ENCODE peak calls at places on chromosomes 6 and 20, in five cellular contexts. A is left ventricle myocardium inferior, I is cardiac fibroblast, P is NCI-H187 treated with DMSO at 0.1 percent for 48 hours, K is fibroblast of pulmonary artery. Z is an unnamed sample.
A peak's percentile ranks its signal among the peaks of the same experiment; 100 is the strongest.

GRCh38 chr20:44098256-44098630 is 88.7 kb downstream of the JPH2 start:
- DNase-seq in A (no peak), I (no peak), P (no peak), K (no peak), Z (no peak)

GRCh38 chr20:46772901-46773300 is 63.5 kb downstream of the SLC2A10 start:
- DNase-seq in A (no peak), I (no peak), P (no peak), K (no peak), Z (no peak)

GRCh38 chr6:106862858-106863257 is 111.7 kb downstream of the CD24 start:
- DNase-seq in A (no peak), I (no peak), P (no peak), K (no peak), Z (no peak)

GRCh38 chr6:28207244-28208179 is 17.6 kb upstream of the ZSCAN9 start:
- DNase-seq in A (no peak), I (peak; percentile 13), P (no peak), K (peak; percentile 29), Z (peak; percentile 11)

GRCh38 chr6:71404145-71404966 is 115.7 kb downstream of the OGFRL1 start:
- DNase-seq in A (no peak), I (peak; percentile 88), P (no peak), K (peak; percentile 92), Z (peak; percentile 88)

GRCh38 chr20:1308067-1308701 is 20.8 kb downstream of the SDCBP2 start:
- DNase-seq in A (no peak), I (no peak), P (no peak), K (no peak), Z (no peak)

GRCh38 chr20:5933802-5934436 is 16.4 kb downstream of the TRMT6 start:
- DNase-seq in A (no peak), I (no peak), P (no peak), K (peak; percentile 36), Z (no peak)

GRCh38 chr6:37493047-37493995 is 6.4 kb downstream of the CCDC167 start:
- DNase-seq in A (no peak), I (no peak), P (no peak), K (no peak), Z (no peak)

GRCh38 chr20:419556-420168 is 11.6 kb downstream of the RBCK1 start:
- DNase-seq in A (no peak), I (no peak), P (peak; percentile 96), K (no peak), Z (no peak)

GRCh38 chr6:157789861-157790260 is 33.2 kb upstream of the SNX9 start:
- DNase-seq in A (no peak), I (no peak), P (no peak), K (no peak), Z (no peak)

GRCh38 chr6:133594551-133594950 is 294.4 kb upstream of the TCF21 start:
- DNase-seq in A (no peak), I (no peak), P (no peak), K (peak; percentile 10), Z (no peak)

GRCh38 chr20:53872561-53873248 is 197.7 kb downstream of the BCAS1 start:
- DNase-seq in A (no peak), I (peak; percentile 37), P (no peak), K (no peak), Z (no peak)

GRCh38 chr20:49482621-49483017 is at the start of gene KCNB1:
- DNase-seq in A (peak; percentile 56), I (peak; percentile 61), P (no peak), K (peak; percentile 45), Z (peak; percentile 12)

GRCh38 chr6:139473239-139473701 is 98.8 kb upstream of the CITED2 start:
- DNase-seq in A (no peak), I (peak; percentile 34), P (no peak), K (no peak), Z (peak; percentile 39)

GRCh38 chr6:154868143-154868594 is 126.9 kb upstream of the TIAM2 start:
- DNase-seq in A (no peak), I (peak; percentile 73), P (peak; percentile 19), K (peak; percentile 76), Z (peak; percentile 34)

GRCh38 chr20:24729896-24730605 is 219.0 kb upstream of the CST7 start:
- DNase-seq in A (no peak), I (no peak), P (no peak), K (no peak), Z (no peak)

GRCh38 chr20:57985278-57985677 is 243.2 kb downstream of the ANKRD60 start:
- DNase-seq in A (peak; percentile 54), I (no peak), P (no peak), K (no peak), Z (no peak)

GRCh38 chr6:113594726-113595125 is 262.4 kb upstream of the MARCKS start:
- DNase-seq in A (no peak), I (no peak), P (no peak), K (no peak), Z (no peak)

GRCh38 chr20:34526466-34526865 is 10.2 kb downstream of the DYNLRB1 start:
- DNase-seq in A (no peak), I (no peak), P (no peak), K (no peak), Z (no peak)

GRCh38 chr6:114465511-114465910 is 122.7 kb upstream of the HS3ST5 start:
- DNase-seq in A (no peak), I (no peak), P (no peak), K (no peak), Z (no peak)

GRCh38 chr6:57305754-57306153 is 11.7 kb upstream of the PRIM2 start:
- DNase-seq in A (no peak), I (peak; percentile 33), P (no peak), K (peak; percentile 33), Z (peak; percentile 65)

GRCh38 chr6:106383573-106383972 is 23.1 kb downstream of the CRYBG1 start:
- DNase-seq in A (no peak), I (no peak), P (no peak), K (no peak), Z (no peak)

GRCh38 chr6:39303425-39304153 is 10.6 kb downstream of the KCNK17 start:
- DNase-seq in A (no peak), I (no peak), P (no peak), K (no peak), Z (no peak)

GRCh38 chr6:170045981-170046667 is 244.8 kb downstream of the DLL1 start:
- DNase-seq in A (no peak), I (no peak), P (no peak), K (no peak), Z (no peak)

GRCh38 chr6:142845143-142845571 is 99.8 kb downstream of the HIVEP2 start:
- DNase-seq in A (no peak), I (no peak), P (no peak), K (no peak), Z (peak; percentile 40)

GRCh38 chr6:43628392-43629103 is 516 bp downstream of the GTPBP2 start:
- DNase-seq in A (peak; percentile 31), I (peak; percentile 49), P (no peak), K (peak; percentile 46), Z (peak; percentile 32)

GRCh38 chr20:19802492-19803158 is 44.6 kb downstream of the RIN2 start:
- DNase-seq in A (no peak), I (no peak), P (no peak), K (no peak), Z (peak; percentile 44)

GRCh38 chr20:31515072-31515774 is 981 bp downstream of the HM13 start:
- DNase-seq in A (no peak), I (no peak), P (no peak), K (no peak), Z (no peak)

GRCh38 chr20:35271904-35272303 is 6.0 kb downstream of the MMP24OS start:
- DNase-seq in A (no peak), I (peak; percentile 41), P (no peak), K (peak; percentile 44), Z (peak; percentile 58)

GRCh38 chr6:90039911-90040310 is 145.6 kb downstream of the GJA10 start:
- DNase-seq in A (no peak), I (no peak), P (no peak), K (no peak), Z (peak; percentile 72)

GRCh38 chr6:168683621-168684020 is 242.6 kb downstream of the SMOC2 start:
- DNase-seq in A (no peak), I (no peak), P (no peak), K (no peak), Z (no peak)

GRCh38 chr6:113690255-113690956 is 166.7 kb upstream of the MARCKS start:
- DNase-seq in A (no peak), I (peak; percentile 76), P (no peak), K (peak; percentile 90), Z (peak; percentile 94)

GRCh38 chr6:167013067-167013466 is 13.9 kb downstream of the CEP43 start:
- DNase-seq in A (no peak), I (no peak), P (no peak), K (no peak), Z (no peak)